ENCODE peak calls at places on chromosomes 1 and 21, in seven cellular contexts. One of them, this sample, is unnamed.

GRCh38 chr1:116740726-116741125 is 13.5 kb upstream of the CD2 start:
- DNase-seq in breast epithelium: no peak
- DNase-seq in prostate gland: no peak
- DNase-seq in stomach: no peak
- DNase-seq in K562: no peak
- DNase-seq in HCT116: no peak
- DNase-seq in sigmoid colon: no peak
- DNase-seq in this sample: no peak

GRCh38 chr1:67564193-67564592 is 120.8 kb upstream of the GADD45A start:
- DNase-seq in breast epithelium: no peak
- DNase-seq in prostate gland: no peak
- DNase-seq in stomach: no peak
- DNase-seq in K562: no peak
- DNase-seq in HCT116: no peak
- DNase-seq in sigmoid colon: peak; percentile 76
- DNase-seq in this sample: no peak

GRCh38 chr1:74693473-74693872 is 19.9 kb upstream of the ERICH3 start:
- DNase-seq in breast epithelium: no peak
- DNase-seq in prostate gland: no peak
- DNase-seq in stomach: no peak
- DNase-seq in K562: no peak
- DNase-seq in HCT116: no peak
- DNase-seq in sigmoid colon: no peak
- DNase-seq in this sample: no peak

GRCh38 chr1:158002022-158002629 is 8.7 kb downstream of the KIRREL1 start:
- DNase-seq in breast epithelium: no peak
- DNase-seq in prostate gland: no peak
- DNase-seq in stomach: no peak
- DNase-seq in K562: no peak
- DNase-seq in HCT116: no peak
- DNase-seq in sigmoid colon: no peak
- DNase-seq in this sample: no peak

GRCh38 chr21:31873696-31874599 is 1.1 kb downstream of the HUNK start:
- DNase-seq in breast epithelium: no peak
- DNase-seq in prostate gland: peak; percentile 10
- DNase-seq in stomach: peak; percentile 51
- DNase-seq in K562: peak; percentile 71
- DNase-seq in HCT116: no peak
- DNase-seq in sigmoid colon: peak; percentile 72
- DNase-seq in this sample: no peak

GRCh38 chr1:27368872-27369703 is 2.3 kb upstream of the MAP3K6 start:
- DNase-seq in breast epithelium: no peak
- DNase-seq in prostate gland: no peak
- DNase-seq in stomach: no peak
- DNase-seq in K562: no peak
- DNase-seq in HCT116: no peak
- DNase-seq in sigmoid colon: no peak
- DNase-seq in this sample: no peak

GRCh38 chr1:178651742-178652141 is 73.3 kb upstream of the RALGPS2 start:
- DNase-seq in breast epithelium: no peak
- DNase-seq in prostate gland: no peak
- DNase-seq in stomach: no peak
- DNase-seq in K562: no peak
- DNase-seq in HCT116: no peak
- DNase-seq in sigmoid colon: no peak
- DNase-seq in this sample: peak; percentile 50

GRCh38 chr21:38567577-38568360 is 69.5 kb upstream of the ERG start:
- DNase-seq in breast epithelium: no peak
- DNase-seq in prostate gland: no peak
- DNase-seq in stomach: no peak
- DNase-seq in K562: no peak
- DNase-seq in HCT116: no peak
- DNase-seq in sigmoid colon: no peak
- DNase-seq in this sample: peak; percentile 55

GRCh38 chr1:243213045-243213787 is 41.9 kb downstream of the CEP170 start:
- DNase-seq in breast epithelium: no peak
- DNase-seq in prostate gland: no peak
- DNase-seq in stomach: no peak
- DNase-seq in K562: no peak
- DNase-seq in HCT116: no peak
- DNase-seq in sigmoid colon: no peak
- DNase-seq in this sample: no peak

GRCh38 chr1:26772687-26773086 is 15.1 kb upstream of the PIGV start:
- DNase-seq in breast epithelium: no peak
- DNase-seq in prostate gland: no peak
- DNase-seq in stomach: no peak
- DNase-seq in K562: no peak
- DNase-seq in HCT116: no peak
- DNase-seq in sigmoid colon: no peak
- DNase-seq in this sample: no peak

GRCh38 chr1:206490643-206491421 is 16.5 kb upstream of the RASSF5 start:
- DNase-seq in breast epithelium: no peak
- DNase-seq in prostate gland: no peak
- DNase-seq in stomach: no peak
- DNase-seq in K562: peak; percentile 44
- DNase-seq in HCT116: no peak
- DNase-seq in sigmoid colon: no peak
- DNase-seq in this sample: no peak

GRCh38 chr1:207412845-207413244 is 41.3 kb upstream of the CR2 start:
- DNase-seq in breast epithelium: no peak
- DNase-seq in prostate gland: no peak
- DNase-seq in stomach: no peak
- DNase-seq in K562: no peak
- DNase-seq in HCT116: no peak
- DNase-seq in sigmoid colon: no peak
- DNase-seq in this sample: no peak

GRCh38 chr1:177922209-177922608 is 47.6 kb downstream of the SEC16B start:
- DNase-seq in breast epithelium: no peak
- DNase-seq in prostate gland: no peak
- DNase-seq in stomach: no peak
- DNase-seq in K562: no peak
- DNase-seq in HCT116: no peak
- DNase-seq in sigmoid colon: no peak
- DNase-seq in this sample: no peak

GRCh38 chr1:116910379-116911165 is 856 bp downstream of the PTGFRN start:
- DNase-seq in breast epithelium: no peak
- DNase-seq in prostate gland: peak; percentile 29
- DNase-seq in stomach: peak; percentile 61
- DNase-seq in K562: peak; percentile 69
- DNase-seq in HCT116: no peak
- DNase-seq in sigmoid colon: peak; percentile 70
- DNase-seq in this sample: no peak

GRCh38 chr1:154863702-154864174 is 6.3 kb downstream of the KCNN3 start:
- DNase-seq in breast epithelium: no peak
- DNase-seq in prostate gland: no peak
- DNase-seq in stomach: peak; percentile 57
- DNase-seq in K562: peak; percentile 79
- DNase-seq in HCT116: peak; percentile 42
- DNase-seq in sigmoid colon: no peak
- DNase-seq in this sample: no peak

GRCh38 chr1:109213824-109214693 is at the start of gene SARS1:
- DNase-seq in breast epithelium: peak; percentile 90
- DNase-seq in prostate gland: peak; percentile 83
- DNase-seq in stomach: peak; percentile 92
- DNase-seq in K562: peak; percentile 99
- DNase-seq in HCT116: peak; percentile 57
- DNase-seq in sigmoid colon: peak; percentile 92
- DNase-seq in this sample: peak; percentile 96

GRCh38 chr1:65042467-65042866 is 76.1 kb upstream of the JAK1 start:
- DNase-seq in breast epithelium: no peak
- DNase-seq in prostate gland: no peak
- DNase-seq in stomach: no peak
- DNase-seq in K562: no peak
- DNase-seq in HCT116: no peak
- DNase-seq in sigmoid colon: no peak
- DNase-seq in this sample: no peak

GRCh38 chr1:12053752-12054548 is 9.2 kb upstream of the TNFRSF8 start:
- DNase-seq in breast epithelium: no peak
- DNase-seq in prostate gland: no peak
- DNase-seq in stomach: no peak
- DNase-seq in K562: no peak
- DNase-seq in HCT116: no peak
- DNase-seq in sigmoid colon: no peak
- DNase-seq in this sample: no peak

DNA sequence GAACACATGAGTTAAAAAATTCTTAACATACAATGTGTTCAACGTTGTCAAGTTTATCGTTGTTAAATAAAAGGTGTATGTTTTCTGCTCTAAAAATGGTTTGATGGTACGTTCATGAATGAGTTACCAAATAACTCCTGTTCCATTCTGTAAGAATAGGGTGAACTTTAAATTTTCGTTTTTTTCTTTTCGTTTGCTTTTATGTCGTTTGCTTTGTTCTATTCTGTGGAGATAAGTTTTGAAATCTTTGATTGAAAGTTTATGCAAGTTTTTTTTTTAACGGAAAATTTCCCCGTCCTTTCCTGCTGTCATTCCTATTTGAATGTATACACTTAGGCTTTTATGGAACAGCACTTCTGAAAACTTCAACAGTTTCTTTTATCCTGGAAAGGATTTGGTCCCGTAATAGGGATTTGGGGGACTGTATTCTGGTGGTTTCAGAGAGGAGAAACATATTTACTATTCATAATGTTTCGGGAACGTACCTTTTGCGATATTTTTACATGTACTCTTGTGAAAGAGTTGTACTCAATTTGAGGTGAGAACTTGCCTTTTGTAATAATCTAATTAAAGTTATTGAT is 1.7 kb downstream of the DR1 start:
- DNase-seq in breast epithelium: no peak
- DNase-seq in prostate gland: no peak
- DNase-seq in stomach: no peak
- DNase-seq in K562: no peak
- DNase-seq in HCT116: no peak
- DNase-seq in sigmoid colon: no peak
- DNase-seq in this sample: no peak
- H3K4me1 ChIP-seq in breast epithelium: peaks cover 3% of the 10 kb centered on the region
- H3K4me1 ChIP-seq in prostate gland: no peaks in the 10 kb centered on the region
- H3K4me1 ChIP-seq in stomach: peaks cover 56% of the 10 kb centered on the region
- H3K4me1 ChIP-seq in K562: peaks cover under 1% of the 10 kb centered on the region
- H3K4me1 ChIP-seq in HCT116: peaks cover 7% of the 10 kb centered on the region
- H3K4me1 ChIP-seq in sigmoid colon: peaks cover 69% of the 10 kb centered on the region
- H3K4me1 ChIP-seq in this sample: peaks cover 60% of the 10 kb centered on the region

DNA sequence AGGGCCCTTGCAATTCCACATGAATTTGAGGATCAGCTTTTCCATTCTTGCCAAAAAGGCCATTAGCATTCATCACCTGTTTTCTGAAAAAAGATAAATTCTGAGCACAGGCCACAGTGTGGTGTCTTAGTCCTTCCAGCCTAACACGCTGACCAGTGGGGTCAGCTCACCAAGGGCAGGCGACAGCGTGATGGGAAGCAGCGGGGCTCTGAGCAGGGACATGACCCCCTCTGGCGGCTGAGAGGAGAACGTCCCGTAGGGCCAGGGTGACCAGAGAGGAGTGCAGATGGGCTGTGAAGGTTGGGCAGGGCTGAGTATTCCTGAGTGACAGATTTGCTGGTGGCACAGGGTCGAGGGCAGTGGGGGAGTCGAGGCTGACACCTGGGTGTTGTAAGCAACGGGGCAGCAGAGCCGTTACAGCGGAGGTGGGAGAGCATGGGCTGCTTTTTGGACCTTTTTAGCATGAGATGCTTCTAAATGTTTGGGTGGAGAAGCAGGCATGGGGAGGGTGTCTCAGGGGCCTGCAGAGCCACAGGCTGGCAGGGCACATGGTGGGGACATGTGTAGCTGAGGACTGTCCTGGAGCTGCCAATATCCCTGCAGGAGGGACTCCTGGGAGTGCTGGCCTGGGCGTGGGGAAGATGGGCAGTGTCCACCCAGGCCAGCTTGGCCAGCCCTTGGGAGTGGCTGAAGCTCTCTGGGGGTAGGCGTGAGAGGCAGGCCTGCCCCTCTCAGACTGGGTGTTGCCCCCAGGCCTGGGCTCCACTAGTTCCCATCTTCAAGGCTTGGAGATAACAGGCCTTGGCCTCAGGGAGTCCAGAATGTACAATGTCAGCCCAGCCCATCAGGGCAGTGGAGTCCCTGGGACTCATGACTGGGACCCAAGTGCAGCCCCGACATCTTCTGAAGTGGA is 8.6 kb upstream of the CALML6 start:
- DNase-seq in breast epithelium: peak; percentile 82
- DNase-seq in prostate gland: peak; percentile 80
- DNase-seq in stomach: peak; percentile 89
- DNase-seq in K562: peak; percentile 90
- DNase-seq in HCT116: peak; percentile 71
- DNase-seq in sigmoid colon: peak; percentile 94
- DNase-seq in this sample: no peak
- TF ChIP-seq POLR2AphosphoS5 in breast epithelium: peak; percentile 67
- TF ChIP-seq POLR2AphosphoS5 in prostate gland: peak; percentile 71
- TF ChIP-seq POLR2AphosphoS5 in stomach: peak; percentile 22
- TF ChIP-seq POLR2AphosphoS5 in K562: no peak
- TF ChIP-seq POLR2AphosphoS5 in HCT116: no peak
- TF ChIP-seq POLR2AphosphoS5 in sigmoid colon: peak; percentile 37
- TF ChIP-seq POLR2AphosphoS5 in this sample: peak; percentile 61

DNA sequence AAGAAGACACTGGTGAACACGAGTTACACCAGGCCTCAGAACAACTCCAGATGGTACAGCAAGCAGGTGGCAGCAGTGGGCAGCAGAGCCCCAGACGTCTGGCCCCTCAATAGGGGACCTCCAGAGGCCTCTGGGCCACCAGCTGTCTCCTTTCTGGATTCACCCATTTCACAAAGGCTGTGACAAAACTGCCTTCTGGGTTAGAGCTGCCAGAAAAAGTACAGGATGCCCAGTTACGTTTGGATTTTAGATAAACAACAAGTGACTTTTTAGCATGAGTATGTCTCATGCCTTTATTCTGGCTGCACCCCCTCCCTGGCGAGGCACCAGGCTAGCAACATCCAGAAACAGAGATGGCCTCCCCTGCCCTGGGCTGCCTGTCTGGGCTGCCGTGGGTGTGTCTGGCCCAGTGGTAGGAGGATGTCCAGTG is 30.1 kb downstream of the ITPKB start:
- DNase-seq in breast epithelium: no peak
- DNase-seq in prostate gland: no peak
- DNase-seq in stomach: no peak
- DNase-seq in K562: no peak
- DNase-seq in HCT116: no peak
- DNase-seq in sigmoid colon: no peak
- DNase-seq in this sample: no peak
- H3K4me1 ChIP-seq in breast epithelium: peaks cover 8% of the 10 kb centered on the region
- H3K4me1 ChIP-seq in prostate gland: peaks cover 24% of the 10 kb centered on the region
- H3K4me1 ChIP-seq in stomach: peaks cover 66% of the 10 kb centered on the region
- H3K4me1 ChIP-seq in K562: peaks cover 4% of the 10 kb centered on the region
- H3K4me1 ChIP-seq in HCT116: peaks cover 6% of the 10 kb centered on the region
- H3K4me1 ChIP-seq in sigmoid colon: peaks cover 90% of the 10 kb centered on the region
- H3K4me1 ChIP-seq in this sample: peaks cover 71% of the 10 kb centered on the region

GRCh38 chr1:46019348-46019747 is 113.1 kb downstream of the PIK3R3 start:
- DNase-seq in breast epithelium: no peak
- DNase-seq in prostate gland: no peak
- DNase-seq in stomach: no peak
- DNase-seq in K562: no peak
- DNase-seq in HCT116: no peak
- DNase-seq in sigmoid colon: no peak
- DNase-seq in this sample: no peak
- TF ChIP-seq POLR2AphosphoS5 in breast epithelium: no peak
- TF ChIP-seq POLR2AphosphoS5 in prostate gland: no peak
- TF ChIP-seq POLR2AphosphoS5 in stomach: no peak
- TF ChIP-seq POLR2AphosphoS5 in K562: no peak
- TF ChIP-seq POLR2AphosphoS5 in HCT116: no peak
- TF ChIP-seq POLR2AphosphoS5 in sigmoid colon: no peak
- TF ChIP-seq POLR2AphosphoS5 in this sample: no peak

GRCh38 chr1:234967121-234967520 is 161.5 kb downstream of the TOMM20 start:
- DNase-seq in breast epithelium: no peak
- DNase-seq in prostate gland: no peak
- DNase-seq in stomach: no peak
- DNase-seq in K562: no peak
- DNase-seq in HCT116: no peak
- DNase-seq in sigmoid colon: peak; percentile 52
- DNase-seq in this sample: no peak
- H3K4me1 ChIP-seq in breast epithelium: peaks cover 35% of the 10 kb centered on the region
- H3K4me1 ChIP-seq in prostate gland: peaks cover 20% of the 10 kb centered on the region
- H3K4me1 ChIP-seq in stomach: peaks cover 72% of the 10 kb centered on the region
- H3K4me1 ChIP-seq in K562: peaks cover 59% of the 10 kb centered on the region
- H3K4me1 ChIP-seq in HCT116: peaks cover 8% of the 10 kb centered on the region
- H3K4me1 ChIP-seq in sigmoid colon: peaks cover 63% of the 10 kb centered on the region
- H3K4me1 ChIP-seq in this sample: peaks cover 72% of the 10 kb centered on the region

GRCh38 chr1:113804421-113805255 is 7.6 kb downstream of the RSBN1 start:
- DNase-seq in breast epithelium: no peak
- DNase-seq in prostate gland: no peak
- DNase-seq in stomach: no peak
- DNase-seq in K562: peak; percentile 88
- DNase-seq in HCT116: peak; percentile 56
- DNase-seq in sigmoid colon: no peak
- DNase-seq in this sample: no peak
- TF ChIP-seq POLR2AphosphoS5 in breast epithelium: no peak
- TF ChIP-seq POLR2AphosphoS5 in prostate gland: no peak
- TF ChIP-seq POLR2AphosphoS5 in stomach: no peak
- TF ChIP-seq POLR2AphosphoS5 in K562: peak; percentile 14
- TF ChIP-seq POLR2AphosphoS5 in HCT116: no peak
- TF ChIP-seq POLR2AphosphoS5 in sigmoid colon: no peak
- TF ChIP-seq POLR2AphosphoS5 in this sample: no peak

This sample was measured in esophagus muscularis mucosa.